ENCODE peak calls at places on chromosomes 1 and 21, in eight cellular contexts. L is pancreas; B is endothelial cell of umbilical vein; R is GM12878; H is CD4-positive, CD25-positive, alpha-beta regulatory T cell; G is heart left ventricle; T is neuronal stem cell; J is OCI-LY7. S is an unnamed sample.
A peak's percentile ranks its signal among the peaks of the same experiment; 100 is the strongest.

GRCh38 chr1:93021539-93022134 is 57.4 kb upstream of the MTF2 start:
- DNase-seq in B (peak; percentile 57), T (no peak), G (no peak), L (no peak), H (no peak), R (no peak), J (peak; percentile 87), S (no peak)

GRCh38 chr1:39255212-39255611 is 50.7 kb downstream of the MACF1 start:
- DNase-seq in B (no peak), H (no peak), L (no peak), T (no peak), R (no peak), G (no peak), J (no peak), S (no peak)

GRCh38 chr1:58944439-58944838 is 160.6 kb upstream of the JUN start:
- DNase-seq in B (no peak), H (no peak), G (no peak), L (no peak), T (no peak), R (no peak), J (no peak), S (no peak)

GRCh38 chr1:169741666-169742394 is 8.0 kb upstream of the SELE start:
- DNase-seq in B (no peak), J (no peak), R (no peak), L (no peak), G (no peak), H (no peak), T (no peak), S (no peak)

GRCh38 chr1:228374711-228375577 is 31.7 kb downstream of the TRIM11 start:
- DNase-seq in H (no peak), G (peak; percentile 94), J (no peak), B (peak; percentile 14), R (no peak), L (no peak), T (no peak), S (no peak)

GRCh38 chr1:229027622-229028182 is 243.2 kb upstream of the RAB4A start:
- DNase-seq in L (no peak), J (peak; percentile 46), H (no peak), B (peak; percentile 75), R (no peak), T (peak; percentile 84), G (peak; percentile 38), S (no peak)

GRCh38 chr1:207040181-207040533 is 7.6 kb upstream of the C1orf116 start:
- DNase-seq in B (no peak), T (no peak), R (no peak), L (no peak), H (no peak), J (no peak), G (no peak), S (no peak)

GRCh38 chr1:38991638-38992449 is 768 bp downstream of the AKIRIN1 start:
- DNase-seq in G (peak; percentile 53), L (peak; percentile 28), T (peak; percentile 35), B (peak; percentile 38), J (peak; percentile 12), R (no peak), H (peak; percentile 13), S (no peak)

GRCh38 chr1:223235091-223235490 is 92.0 kb upstream of the TLR5 start:
- DNase-seq in J (no peak), T (no peak), R (no peak), B (no peak), H (no peak), L (no peak), G (no peak), S (no peak)

GRCh38 chr1:177568702-177569101 is 397.9 kb downstream of the BRINP2 start:
- DNase-seq in H (no peak), J (no peak), T (peak; percentile 47), B (no peak), L (no peak), G (no peak), R (no peak), S (no peak)

GRCh38 chr1:15799004-15799867 is 8.2 kb downstream of the UQCRHL start:
- DNase-seq in B (peak; percentile 84), R (no peak), G (peak; percentile 78), H (no peak), J (no peak), T (no peak), L (peak; percentile 53), S (peak; percentile 68)

GRCh38 chr1:179178135-179178630 is 51.3 kb downstream of the ABL2 start:
- DNase-seq in G (no peak), L (no peak), R (no peak), J (no peak), B (no peak), H (no peak), T (no peak), S (no peak)

GRCh38 chr1:38609166-38609880 is 250.2 kb downstream of the RRAGC start:
- DNase-seq in T (no peak), L (no peak), R (no peak), B (no peak), J (no peak), G (no peak), H (no peak), S (no peak)

GRCh38 chr1:1402081-1402900 is 3.2 kb upstream of the CCNL2 start:
- DNase-seq in G (no peak), T (no peak), R (no peak), H (no peak), L (no peak), J (peak; percentile 40), B (peak; percentile 62), S (no peak)

GRCh38 chr1:166544036-166544435 is 295.2 kb upstream of the POGK start:
- DNase-seq in H (no peak), J (no peak), T (no peak), R (no peak), L (no peak), G (no peak), B (no peak), S (no peak)

GRCh38 chr1:91997607-91998195 is 32.1 kb upstream of the EPHX4 start:
- DNase-seq in L (no peak), R (peak; percentile 1), J (peak; percentile 50), T (peak; percentile 17), H (peak; percentile 15), B (peak; percentile 59), G (no peak), S (no peak)

GRCh38 chr1:23210351-23210785 is 6.9 kb downstream of the HTR1D start:
- DNase-seq in B (no peak), J (peak; percentile 52), H (no peak), G (no peak), L (no peak), T (no peak), R (no peak), S (no peak)

GRCh38 chr21:46555678-46556077 is 49.2 kb downstream of the S100B start:
- DNase-seq in T (no peak), R (no peak), L (no peak), B (no peak), G (no peak), J (no peak), H (no peak), S (no peak)

GRCh38 chr21:46557919-46558392 is 46.9 kb downstream of the S100B start:
- DNase-seq in J (no peak), R (no peak), L (no peak), G (no peak), H (no peak), T (no peak), B (no peak), S (no peak)

GRCh38 chr21:46557469-46557868 is 47.4 kb downstream of the S100B start:
- DNase-seq in G (no peak), R (no peak), T (no peak), J (no peak), H (no peak), L (no peak), B (no peak), S (no peak)

GRCh38 chr21:46555225-46555617 is 49.7 kb downstream of the S100B start:
- DNase-seq in B (no peak), L (no peak), H (no peak), T (no peak), J (no peak), G (no peak), R (no peak), S (no peak)

GRCh38 chr21:46556802-46557201 is 48.1 kb downstream of the S100B start:
- DNase-seq in B (no peak), R (no peak), H (no peak), L (no peak), G (no peak), T (no peak), J (no peak), S (no peak)
- H3K27ac ChIP-seq in B (no peak overlapping the region), R (no peak overlapping the region), H (no peak overlapping the region), L (no peak overlapping the region), G (no peak overlapping the region), T (no peak overlapping the region), J (no peak overlapping the region), S (no peak overlapping the region)

DNA sequence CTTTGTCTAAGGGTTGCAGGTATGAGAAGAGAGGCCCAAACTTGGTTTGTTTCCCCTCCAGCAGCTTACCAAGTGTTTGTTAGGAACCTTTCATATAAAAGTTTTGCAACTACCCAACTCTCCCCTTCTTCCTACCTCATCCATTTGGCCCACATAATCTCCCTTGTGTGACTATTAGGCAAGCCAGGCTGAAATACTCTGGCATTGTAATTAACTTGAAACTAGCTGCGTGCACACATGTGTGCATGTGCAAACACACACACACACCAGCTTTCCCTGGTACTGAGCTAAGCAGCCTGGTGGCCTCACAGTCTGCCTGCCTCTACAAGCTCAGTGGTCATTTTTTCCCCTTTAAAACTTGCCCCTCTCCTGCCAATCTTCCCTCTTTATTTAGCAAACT is 161.2 kb upstream of the CAMK1G start:
- DNase-seq in G (no peak), L (no peak), R (no peak), J (no peak), H (no peak), B (no peak), T (no peak), S (no peak)
- H3K4me3 ChIP-seq in G (no peak overlapping the region), L (no peak overlapping the region), R (no peak overlapping the region), J (no peak overlapping the region), H (no peak overlapping the region), B (no peak overlapping the region), T (no peak overlapping the region), S (no peak overlapping the region)

GRCh38 chr1:89896105-89896942 is 75.5 kb downstream of the LRRC8D start:
- DNase-seq in J (no peak), H (no peak), L (no peak), B (no peak), G (no peak), T (no peak), R (no peak), S (no peak)

GRCh38 chr1:89897347-89898133 is 76.7 kb downstream of the LRRC8D start:
- DNase-seq in J (no peak), B (no peak), L (no peak), G (no peak), T (no peak), H (no peak), R (no peak), S (no peak)

GRCh38 chr1:89892816-89893215 is 72.0 kb downstream of the LRRC8D start:
- DNase-seq in H (no peak), R (no peak), T (no peak), B (no peak), L (no peak), G (no peak), J (no peak), S (no peak)

GRCh38 chr1:89894802-89895201 is 74.0 kb downstream of the LRRC8D start:
- DNase-seq in B (no peak), G (no peak), R (no peak), H (no peak), T (no peak), L (no peak), J (no peak), S (no peak)

GRCh38 chr1:89894210-89894668 is 73.4 kb downstream of the LRRC8D start:
- DNase-seq in G (no peak), J (no peak), T (no peak), H (no peak), R (no peak), B (peak; percentile 86), L (no peak), S (no peak)
- H3K27ac ChIP-seq in G (no peak overlapping the region), J (no peak overlapping the region), T (no peak overlapping the region), H (no peak overlapping the region), R (no peak overlapping the region), B (peak overlapping the region; percentile 73), L (no peak overlapping the region), S (no peak overlapping the region)

GRCh38 chr1:210332719-210333398 is 4.2 kb downstream of the HHAT start:
- DNase-seq in H (peak; percentile 10), R (peak; percentile 90), J (peak; percentile 91), T (no peak), G (no peak), L (no peak), B (no peak), S (no peak)
- H3K4me3 ChIP-seq in H (peak overlapping the region; percentile 43), R (no peak overlapping the region), J (peak overlapping the region; percentile 41), T (no peak overlapping the region), G (no peak overlapping the region), L (no peak overlapping the region), B (no peak overlapping the region), S (no peak overlapping the region)

S was measured in breast epithelium.